ENCODE peak calls at places on chromosomes 7 and 10, in six cellular contexts. K is NCI-H1092, I is iPS-NIHi11, A is omental fat pad, X is T1000, N is B cell. M is an unnamed sample.

GRCh38 chr7:132138817-132139216 is 437.5 kb downstream of the PLXNA4 start:
- DNase-seq in N (no peak), I (no peak), K (no peak), A (no peak), X (no peak), M (no peak)

GRCh38 chr7:136874393-136875032 is 6.1 kb downstream of the CHRM2 start:
- DNase-seq in I (peak; percentile 46), X (no peak), N (no peak), K (no peak), A (no peak), M (no peak)

GRCh38 chr7:137652721-137653120 is 194.1 kb downstream of the DGKI start:
- DNase-seq in I (no peak), K (no peak), X (no peak), A (no peak), N (no peak), M (no peak)

GRCh38 chr10:86285136-86285790 is 81.3 kb downstream of the GRID1 start:
- DNase-seq in X (no peak), N (no peak), A (no peak), K (no peak), I (no peak), M (no peak)

GRCh38 chr10:43259981-43260761 is 6.7 kb downstream of the RASGEF1A start:
- DNase-seq in X (no peak), A (peak; percentile 21), K (no peak), I (no peak), N (no peak), M (no peak)

GRCh38 chr10:6781133-6781770 is 201.2 kb upstream of the PRKCQ start:
- DNase-seq in A (no peak), K (no peak), N (no peak), I (no peak), X (no peak), M (no peak)

GRCh38 chr10:126407831-126408230 is 19.6 kb upstream of the ADAM12 start:
- DNase-seq in N (no peak), A (no peak), K (no peak), X (peak; percentile 41), I (no peak), M (no peak)

GRCh38 chr10:6239213-6239991 is 36.7 kb downstream of the PFKFB3 start:
- DNase-seq in N (no peak), K (no peak), A (no peak), I (no peak), X (peak; percentile 89), M (no peak)

GRCh38 chr7:55019329-55019690 is 493 bp downstream of the EGFR start:
- DNase-seq in A (no peak), N (no peak), K (no peak), X (no peak), I (peak; percentile 80), M (no peak)

GRCh38 chr10:62638062-62638477 is 166.4 kb upstream of the ADO start:
- DNase-seq in X (no peak), N (peak; percentile 65), I (no peak), K (no peak), A (no peak), M (no peak)

GRCh38 chr10:124542336-124542735 is 80.7 kb downstream of the LHPP start:
- DNase-seq in A (no peak), I (no peak), K (no peak), X (no peak), N (no peak), M (no peak)

GRCh38 chr10:104208730-104209129 is 23.4 kb downstream of the CFAP43 start:
- DNase-seq in N (no peak), K (no peak), I (no peak), X (no peak), A (no peak), M (no peak)

GRCh38 chr7:152923711-152924110 is 164.2 kb downstream of the ACTR3B start:
- DNase-seq in X (no peak), A (no peak), K (no peak), I (no peak), N (no peak), M (no peak)

GRCh38 chr7:50393547-50394252 is 56.5 kb downstream of the FIGNL1 start:
- DNase-seq in N (peak; percentile 88), A (no peak), I (no peak), X (no peak), K (no peak), M (no peak)

GRCh38 chr10:96279219-96279641 is 7.9 kb upstream of the BLNK start:
- DNase-seq in N (no peak), A (no peak), I (no peak), X (no peak), K (no peak), M (no peak)

GRCh38 chr7:94656925-94657731 is 1.2 kb upstream of the SGCE start:
- DNase-seq in A (no peak), I (no peak), X (no peak), K (no peak), N (peak; percentile 47), M (no peak)

GRCh38 chr10:102645741-102646609 is 1.7 kb downstream of the TRIM8 start:
- DNase-seq in N (peak; percentile 82), I (no peak), X (peak; percentile 94), K (no peak), A (peak; percentile 52), M (no peak)

GRCh38 chr10:100192350-100192749 is 6.5 kb upstream of the ERLIN1 start:
- DNase-seq in N (no peak), X (no peak), A (no peak), I (no peak), K (no peak), M (no peak)

GRCh38 chr7:1671876-1672451 is 1.9 kb downstream of the ELFN1 start:
- DNase-seq in N (peak; percentile 11), X (no peak), K (no peak), A (peak; percentile 8), I (peak; percentile 14), M (no peak)

GRCh38 chr7:42128703-42129102 is 108.3 kb downstream of the GLI3 start:
- DNase-seq in N (no peak), I (no peak), A (no peak), X (no peak), K (no peak), M (no peak)

M was measured in GM19239.